ENCODE peak calls at places on chromosome 21, in ten cellular contexts. X, O, B, J, K, W, M, G, V and E are unnamed samples.

GRCh38 chr21:29299906-29300546 is 1.3 kb downstream of the BACH1 start:
- DNase-seq in X (peak; percentile 53), J (peak; percentile 73), G (peak; percentile 59), W (peak; percentile 75), O (peak; percentile 42), B (peak; percentile 92), K (peak; percentile 64), M (peak; percentile 82), V (peak; percentile 10), E (peak; percentile 48)

GRCh38 chr21:16891821-16892220 is 621.0 kb upstream of the CXADR start:
- DNase-seq in O (no peak), G (no peak), V (no peak), W (no peak), K (no peak), J (no peak), X (no peak), B (no peak), M (no peak), E (no peak)

GRCh38 chr21:28229811-28230210 is 762.9 kb downstream of the LTN1 start:
- DNase-seq in B (peak; percentile 83), X (no peak), W (no peak), K (no peak), O (no peak), G (no peak), M (no peak), J (no peak), V (no peak), E (no peak)

GRCh38 chr21:37435120-37435519 is 68.5 kb downstream of the DYRK1A start:
- DNase-seq in X (no peak), M (peak; percentile 60), V (no peak), W (no peak), J (peak; percentile 61), K (peak; percentile 88), O (peak; percentile 43), G (no peak), B (peak; percentile 94), E (peak; percentile 35)

GRCh38 chr21:36330904-36331303 is 10.9 kb downstream of the MORC3 start:
- DNase-seq in M (peak; percentile 53), G (peak; percentile 76), K (peak; percentile 57), W (no peak), V (no peak), O (peak; percentile 51), J (no peak), X (no peak), B (peak; percentile 60), E (peak; percentile 41)

GRCh38 chr21:34994646-34995631 is 54.2 kb downstream of the RUNX1 start:
- DNase-seq in X (no peak), B (no peak), M (no peak), G (no peak), V (no peak), W (no peak), J (peak; percentile 66), K (no peak), O (no peak), E (no peak)

GRCh38 chr21:27831821-27832569 is 865.1 kb upstream of the ADAMTS5 start:
- DNase-seq in X (no peak), W (no peak), V (no peak), B (peak; percentile 82), K (no peak), M (no peak), O (no peak), J (no peak), G (no peak), E (no peak)

GRCh38 chr21:24045373-24045772 is 1561.9 kb downstream of the MRPL39 start:
- DNase-seq in O (no peak), X (no peak), K (no peak), W (no peak), G (no peak), J (no peak), B (no peak), V (no peak), M (no peak), E (no peak)

GRCh38 chr21:37357691-37358090 is 8.9 kb upstream of the DYRK1A start:
- DNase-seq in B (no peak), M (no peak), O (no peak), K (no peak), V (no peak), G (no peak), X (no peak), J (no peak), W (no peak), E (no peak)

GRCh38 chr21:28283652-28284490 is 708.8 kb downstream of the LTN1 start:
- DNase-seq in O (no peak), G (no peak), J (no peak), M (peak; percentile 56), B (peak; percentile 60), K (no peak), V (no peak), W (no peak), X (no peak), E (no peak)

GRCh38 chr21:32137266-32137665 is 141.6 kb downstream of the MIS18A start:
- DNase-seq in V (no peak), B (no peak), K (no peak), J (no peak), G (no peak), W (no peak), X (no peak), M (no peak), O (no peak), E (no peak)

GRCh38 chr21:34526618-34527290 is 14.7 kb upstream of the KCNE1 start:
- DNase-seq in B (peak; percentile 100), O (no peak), G (no peak), W (no peak), M (peak; percentile 96), X (peak; percentile 77), J (peak; percentile 85), V (peak; percentile 90), K (peak; percentile 67), E (peak; percentile 72)

GRCh38 chr21:37339527-37339889 is 27.1 kb upstream of the DYRK1A start:
- DNase-seq in W (no peak), J (no peak), M (no peak), O (no peak), V (no peak), X (no peak), G (no peak), K (no peak), B (peak; percentile 41), E (no peak)

GRCh38 chr21:26377111-26377694 is 195.9 kb downstream of the CYYR1 start:
- DNase-seq in X (no peak), M (no peak), O (no peak), G (no peak), W (no peak), V (no peak), K (no peak), J (no peak), B (no peak), E (no peak)

GRCh38 chr21:31310750-31311149 is 33.3 kb downstream of the TIAM1 start:
- DNase-seq in W (no peak), G (no peak), V (no peak), X (no peak), K (peak; percentile 33), M (no peak), O (no peak), B (peak; percentile 5), J (no peak), E (no peak)

GRCh38 chr21:26506951-26507350 is 66.1 kb downstream of the CYYR1 start:
- DNase-seq in V (peak; percentile 36), X (no peak), B (peak; percentile 51), W (no peak), J (no peak), M (peak; percentile 11), O (no peak), G (no peak), K (no peak), E (no peak)

GRCh38 chr21:17578162-17578561 is 34.5 kb downstream of the BTG3 start:
- DNase-seq in V (no peak), X (no peak), K (no peak), O (no peak), B (no peak), G (no peak), J (no peak), W (no peak), M (no peak), E (no peak)

GRCh38 chr21:35448876-35449599 is 399.9 kb upstream of the RUNX1 start:
- DNase-seq in M (no peak), K (no peak), G (no peak), V (no peak), J (no peak), W (no peak), B (no peak), O (no peak), X (no peak), E (no peak)

DNA sequence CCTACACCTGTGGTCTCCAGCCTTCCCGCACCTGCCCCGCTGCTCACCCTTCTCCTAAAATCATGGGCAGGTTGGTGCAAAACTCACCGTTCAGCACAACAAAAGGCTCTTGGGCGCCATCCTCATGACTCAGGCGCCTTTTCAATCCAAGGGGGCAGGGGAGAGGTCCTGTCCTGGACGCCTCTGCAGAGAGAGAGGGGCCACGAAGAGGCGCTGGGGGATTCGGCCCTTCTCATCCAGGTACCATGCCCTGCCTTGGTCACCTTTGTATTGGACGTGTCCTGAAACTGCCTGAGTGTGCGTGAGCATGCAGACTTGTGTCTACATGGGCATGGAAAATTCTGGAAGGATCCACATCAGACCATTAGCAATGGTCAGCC is 53.5 kb downstream of the SLC37A1 start:
- DNase-seq in K (no peak), J (peak; percentile 18), B (no peak), M (no peak), V (no peak), O (no peak), X (no peak), W (peak; percentile 52), G (no peak), E (no peak)
- H3K4me1 ChIP-seq in K (peaks cover 14% of the 10 kb centered on the region), J (no peaks in the 10 kb centered on the region), B (peaks cover 13% of the 10 kb centered on the region), M (no peaks in the 10 kb centered on the region), V (no peaks in the 10 kb centered on the region), O (no peaks in the 10 kb centered on the region), X (no peaks in the 10 kb centered on the region), W (no peaks in the 10 kb centered on the region), G (peaks cover 18% of the 10 kb centered on the region), E (no peaks in the 10 kb centered on the region)

DNA sequence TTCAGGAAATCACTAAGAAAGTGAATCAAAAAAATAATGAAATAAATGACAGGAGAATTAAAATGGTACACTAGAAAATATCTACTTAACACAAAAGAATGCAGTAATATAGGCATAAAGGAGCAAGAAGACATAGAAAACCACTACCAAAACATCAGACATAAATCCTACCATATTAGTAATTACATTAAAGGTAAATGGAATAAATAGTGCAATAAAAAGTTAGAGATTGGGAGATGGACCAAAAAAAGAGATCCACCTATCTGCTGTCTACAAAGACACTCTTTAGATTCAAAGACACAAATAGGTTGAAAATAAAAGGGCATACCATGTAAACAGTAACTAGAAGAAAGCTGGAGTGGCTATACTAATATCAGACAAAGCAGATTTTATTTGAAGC is 167.0 kb upstream of the SAMSN1 start:
- DNase-seq in W (no peak), B (no peak), X (no peak), G (no peak), K (no peak), M (no peak), V (no peak), J (no peak), O (no peak), E (no peak)
- H3K4me1 ChIP-seq in W (no peaks in the 10 kb centered on the region), B (no peaks in the 10 kb centered on the region), X (no peaks in the 10 kb centered on the region), G (no peaks in the 10 kb centered on the region), K (no peaks in the 10 kb centered on the region), M (no peaks in the 10 kb centered on the region), V (no peaks in the 10 kb centered on the region), J (no peaks in the 10 kb centered on the region), O (no peaks in the 10 kb centered on the region), E (no peaks in the 10 kb centered on the region)

GRCh38 chr21:33360281-33360680 is 35.5 kb downstream of the IFNAR1 start:
- DNase-seq in G (no peak), X (no peak), W (no peak), M (no peak), V (no peak), K (no peak), B (no peak), O (no peak), J (no peak), E (no peak)
- H3K4me1 ChIP-seq in G (peaks cover 38% of the 10 kb centered on the region), X (no peaks in the 10 kb centered on the region), W (peaks cover 17% of the 10 kb centered on the region), M (no peaks in the 10 kb centered on the region), V (no peaks in the 10 kb centered on the region), K (no peaks in the 10 kb centered on the region), B (peaks cover 8% of the 10 kb centered on the region), O (peaks cover 15% of the 10 kb centered on the region), J (no peaks in the 10 kb centered on the region), E (peaks cover 26% of the 10 kb centered on the region)

GRCh38 chr21:38804617-38805281 is 980 bp upstream of the ETS2 start:
- DNase-seq in V (no peak), G (no peak), X (peak; percentile 89), O (peak; percentile 18), K (no peak), J (peak; percentile 83), W (peak; percentile 91), M (peak; percentile 88), B (peak; percentile 81), E (peak; percentile 79)
- H3K4me1 ChIP-seq in V (peaks cover 39% of the 10 kb centered on the region), G (peaks cover 39% of the 10 kb centered on the region), X (no peaks in the 10 kb centered on the region), O (peaks cover 8% of the 10 kb centered on the region), K (peaks cover 24% of the 10 kb centered on the region), J (peaks cover 2% of the 10 kb centered on the region), W (peaks cover 24% of the 10 kb centered on the region), M (peaks cover 25% of the 10 kb centered on the region), B (peaks cover 26% of the 10 kb centered on the region), E (peaks cover 46% of the 10 kb centered on the region)